ENCODE peak calls at places on chromosomes 16 and 17, in nine cellular contexts. O is heart left ventricle; N is Caco-2; G is adrenal gland; J is hepatocyte; R is ovary; X is CD8-positive, alpha-beta T cell; W is colonic mucosa; D is pancreas. F is an unnamed sample.

GRCh38 chr16:26905336-26905735 is 161.4 kb upstream of the C16orf82 start:
- DNase-seq in O (no peak), N (no peak), G (no peak), J (no peak), R (no peak), X (no peak), W (no peak), D (no peak), F (no peak)

GRCh38 chr16:9138731-9139501 is 47.5 kb downstream of the HAPSTR1 start:
- DNase-seq in O (peak; percentile 72), N (peak; percentile 55), G (peak; percentile 70), J (peak; percentile 82), R (peak; percentile 74), X (peak; percentile 76), W (peak; percentile 72), D (peak; percentile 36), F (peak; percentile 59)

GRCh38 chr16:54331241-54332002 is 44.8 kb upstream of the IRX3 start:
- DNase-seq in O (no peak), N (no peak), G (no peak), J (no peak), R (no peak), X (no peak), W (no peak), D (no peak), F (no peak)

GRCh38 chr17:57892820-57893595 is 43.2 kb upstream of the MRPS23 start:
- DNase-seq in O (peak; percentile 92), N (peak; percentile 86), G (peak; percentile 99), J (peak; percentile 92), R (peak; percentile 84), X (no peak), W (peak; percentile 80), D (peak; percentile 95), F (peak; percentile 47)

GRCh38 chr16:87190288-87191240 is 126.6 kb downstream of the C16orf95 start:
- DNase-seq in O (no peak), N (no peak), G (no peak), J (no peak), R (no peak), X (no peak), W (no peak), D (no peak), F (no peak)

GRCh38 chr16:12096828-12097522 is 120.4 kb downstream of the SNX29 start:
- DNase-seq in O (no peak), N (no peak), G (no peak), J (no peak), R (peak; percentile 45), X (no peak), W (no peak), D (no peak), F (no peak)

GRCh38 chr17:57475786-57476185 is 219.5 kb downstream of the MSI2 start:
- DNase-seq in O (no peak), N (no peak), G (no peak), J (no peak), R (no peak), X (no peak), W (no peak), D (no peak), F (no peak)

GRCh38 chr16:15876503-15876902 is 11.9 kb downstream of the CEP20 start:
- DNase-seq in O (no peak), N (no peak), G (no peak), J (no peak), R (no peak), X (no peak), W (no peak), D (no peak), F (no peak)

GRCh38 chr17:78323821-78324390 is 36.0 kb downstream of the SOCS3 start:
- DNase-seq in O (no peak), N (no peak), G (no peak), J (no peak), R (no peak), X (no peak), W (no peak), D (no peak), F (no peak)

GRCh38 chr17:78325076-78325712 is 34.7 kb downstream of the SOCS3 start:
- DNase-seq in O (peak; percentile 65), N (no peak), G (peak; percentile 91), J (no peak), R (no peak), X (no peak), W (no peak), D (no peak), F (no peak)

GRCh38 chr17:78322858-78323455 is 36.9 kb downstream of the SOCS3 start:
- DNase-seq in O (peak; percentile 78), N (no peak), G (no peak), J (no peak), R (peak; percentile 64), X (no peak), W (no peak), D (no peak), F (no peak)

GRCh38 chr17:78322327-78322857 is 37.5 kb downstream of the SOCS3 start:
- DNase-seq in O (no peak), N (no peak), G (no peak), J (no peak), R (no peak), X (no peak), W (no peak), D (no peak), F (no peak)

GRCh38 chr17:78324391-78325075 is 35.3 kb downstream of the SOCS3 start:
- DNase-seq in O (peak; percentile 94), N (no peak), G (peak; percentile 76), J (peak; percentile 78), R (peak; percentile 89), X (peak; percentile 63), W (peak; percentile 65), D (no peak), F (no peak)
- H3K4me3 ChIP-seq in O (peak overlapping the region; percentile 34), N (no peak overlapping the region), G (no peak overlapping the region), J (no peak overlapping the region), R (peak overlapping the region; percentile 1), X (peak overlapping the region; percentile 26), W (no peak overlapping the region), D (no peak overlapping the region), F (no peak overlapping the region)

DNA sequence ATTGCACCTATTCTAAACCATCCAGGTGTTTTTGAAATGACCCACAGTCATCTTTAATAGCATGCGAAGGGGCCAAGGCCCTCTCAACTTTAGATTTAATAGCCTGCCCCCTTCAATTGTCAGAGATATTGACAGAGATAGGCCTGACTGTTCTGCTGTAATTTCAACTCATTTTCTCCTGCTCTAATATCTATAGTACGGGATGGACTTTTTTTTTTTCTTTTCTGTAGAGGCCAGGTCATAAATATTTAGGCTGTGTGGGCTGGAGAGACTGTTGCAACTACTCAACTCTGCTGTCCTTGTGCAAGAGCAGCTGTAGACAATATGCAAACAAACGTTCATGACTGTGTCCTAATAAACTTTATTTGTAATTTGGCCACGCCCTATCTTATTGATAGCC is 24.7 kb upstream of the KRT20 start:
- DNase-seq in O (no peak), N (peak; percentile 54), G (no peak), J (peak; percentile 38), R (no peak), X (no peak), W (no peak), D (no peak), F (no peak)
- H3K27me3 ChIP-seq in O (no peaks in the 10 kb centered on the region), N (no peaks in the 10 kb centered on the region), G (peaks cover 8% of the 10 kb centered on the region), J (no peaks in the 10 kb centered on the region), R (no peaks in the 10 kb centered on the region), X (no peaks in the 10 kb centered on the region), W (no peaks in the 10 kb centered on the region), D (no peaks in the 10 kb centered on the region), F (no peaks in the 10 kb centered on the region)

GRCh38 chr17:65173284-65173793 is 36.2 kb downstream of the RGS9 start:
- DNase-seq in O (peak; percentile 13), N (no peak), G (peak; percentile 61), J (peak; percentile 63), R (peak; percentile 44), X (peak; percentile 80), W (peak; percentile 39), D (peak; percentile 13), F (peak; percentile 22)

GRCh38 chr17:65173951-65174683 is 36.9 kb downstream of the RGS9 start:
- DNase-seq in O (no peak), N (no peak), G (no peak), J (no peak), R (no peak), X (no peak), W (no peak), D (no peak), F (no peak)

GRCh38 chr17:65171753-65172152 is 34.6 kb downstream of the RGS9 start:
- DNase-seq in O (no peak), N (no peak), G (peak; percentile 18), J (no peak), R (no peak), X (no peak), W (no peak), D (no peak), F (no peak)

GRCh38 chr17:65170839-65171238 is 33.7 kb downstream of the RGS9 start:
- DNase-seq in O (peak; percentile 17), N (no peak), G (peak; percentile 45), J (no peak), R (no peak), X (no peak), W (no peak), D (peak; percentile 83), F (no peak)

GRCh38 chr17:65172511-65173136 is 35.5 kb downstream of the RGS9 start:
- DNase-seq in O (no peak), N (no peak), G (no peak), J (no peak), R (no peak), X (no peak), W (no peak), D (no peak), F (no peak)
- H3K4me3 ChIP-seq in O (no peak overlapping the region), N (no peak overlapping the region), G (no peak overlapping the region), J (no peak overlapping the region), R (no peak overlapping the region), X (no peak overlapping the region), W (no peak overlapping the region), D (no peak overlapping the region), F (no peak overlapping the region)

GRCh38 chr17:79559111-79559887 is 51.6 kb downstream of the RBFOX3 start:
- DNase-seq in O (no peak), N (no peak), G (no peak), J (no peak), R (no peak), X (no peak), W (no peak), D (no peak), F (no peak)

GRCh38 chr17:79561486-79562116 is 49.2 kb downstream of the RBFOX3 start:
- DNase-seq in O (no peak), N (no peak), G (no peak), J (no peak), R (no peak), X (no peak), W (no peak), D (no peak), F (no peak)

GRCh38 chr17:79558573-79558900 is 52.3 kb downstream of the RBFOX3 start:
- DNase-seq in O (no peak), N (no peak), G (no peak), J (no peak), R (no peak), X (no peak), W (no peak), D (no peak), F (no peak)

GRCh38 chr17:79562117-79562805 is 48.6 kb downstream of the RBFOX3 start:
- DNase-seq in O (no peak), N (no peak), G (no peak), J (no peak), R (no peak), X (no peak), W (no peak), D (no peak), F (no peak)

DNA sequence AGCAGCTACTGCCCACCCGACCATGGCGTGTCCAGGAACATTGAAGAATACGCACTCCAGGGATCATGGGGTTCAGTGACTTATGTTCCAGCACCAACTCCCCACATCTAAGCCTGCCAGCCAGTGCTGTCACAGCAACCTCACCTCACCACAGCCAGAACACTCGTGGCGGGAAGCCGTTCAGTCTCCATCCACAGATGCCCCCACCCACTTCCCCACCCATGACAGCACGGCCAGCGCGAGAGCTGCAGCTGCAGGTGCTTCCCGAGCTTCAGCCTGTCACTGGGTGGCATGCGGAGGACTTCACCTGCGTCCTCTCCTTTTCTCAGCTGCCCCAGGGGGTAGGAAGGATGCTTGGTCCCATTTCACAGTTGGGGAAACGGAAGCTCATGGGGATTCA is 50.3 kb downstream of the RBFOX3 start:
- DNase-seq in O (no peak), N (no peak), G (no peak), J (no peak), R (no peak), X (no peak), W (no peak), D (no peak), F (no peak)
- H3K27me3 ChIP-seq in O (peaks cover 29% of the 10 kb centered on the region), N (no peaks in the 10 kb centered on the region), G (peaks cover 10% of the 10 kb centered on the region), J (peaks cover 11% of the 10 kb centered on the region), R (no peaks in the 10 kb centered on the region), X (no peaks in the 10 kb centered on the region), W (no peaks in the 10 kb centered on the region), D (no peaks in the 10 kb centered on the region), F (no peaks in the 10 kb centered on the region)

F was measured in GM06990.